ENCODE peak calls at places on chromosomes 6 and 20, in seven cellular contexts. P is body of pancreas, R is cardiac muscle cell, U is IMR-90, D is right lobe of liver, Q is psoas muscle, N is K562. B is an unnamed sample.

GRCh38 chr6:113680351-113680750 is 176.8 kb upstream of the MARCKS start:
- DNase-seq in P (no peak), Q (no peak), U (no peak), N (no peak), D (no peak), R (no peak), B (no peak)

GRCh38 chr6:132320007-132320406 is 81.3 kb downstream of the MOXD1 start:
- DNase-seq in N (no peak), U (peak; percentile 83), P (no peak), R (peak; percentile 45), Q (no peak), D (no peak), B (no peak)

GRCh38 chr20:1102016-1102415 is 16.4 kb upstream of the PSMF1 start:
- DNase-seq in D (no peak), N (no peak), P (no peak), U (no peak), R (no peak), Q (no peak), B (no peak)

GRCh38 chr6:75855047-75855446 is 106.0 kb downstream of the MYO6 start:
- DNase-seq in N (peak; percentile 21), U (peak; percentile 77), P (peak; percentile 66), Q (no peak), D (no peak), R (peak; percentile 85), B (no peak)

GRCh38 chr6:48109902-48110301 is 1.1 kb downstream of the PTCHD4 start:
- DNase-seq in R (no peak), P (no peak), N (no peak), D (no peak), U (no peak), Q (no peak), B (no peak)

GRCh38 chr6:21740719-21741118 is 147.2 kb downstream of the SOX4 start:
- DNase-seq in N (no peak), Q (no peak), U (peak; percentile 85), P (no peak), R (peak; percentile 46), D (no peak), B (no peak)

GRCh38 chr20:2692036-2692885 is at the start of gene EBF4:
- DNase-seq in N (peak; percentile 93), Q (no peak), D (peak; percentile 55), P (peak; percentile 44), U (no peak), R (peak; percentile 50), B (peak; percentile 68)

GRCh38 chr6:112579601-112580000 is 232.5 kb downstream of the RFPL4B start:
- DNase-seq in R (no peak), Q (no peak), N (no peak), D (no peak), U (peak; percentile 61), P (no peak), B (no peak)

GRCh38 chr6:15434263-15434662 is 188.4 kb downstream of the JARID2 start:
- DNase-seq in N (no peak), P (no peak), D (no peak), U (no peak), Q (no peak), R (no peak), B (no peak)

GRCh38 chr6:69294407-69294806 is 502.4 kb downstream of the LMBRD1 start:
- DNase-seq in D (no peak), U (no peak), R (no peak), Q (no peak), N (no peak), P (no peak), B (no peak)

GRCh38 chr6:97049254-97050004 is 124.9 kb downstream of the KLHL32 start:
- DNase-seq in Q (no peak), P (no peak), N (no peak), D (no peak), R (peak; percentile 2), U (no peak), B (no peak)

GRCh38 chr6:53930330-53930729 is 135.5 kb downstream of the LRRC1 start:
- DNase-seq in N (no peak), D (no peak), Q (no peak), P (no peak), U (no peak), R (no peak), B (no peak)

GRCh38 chr6:96301781-96302180 is 219.8 kb upstream of the UFL1 start:
- DNase-seq in D (no peak), U (no peak), R (no peak), Q (no peak), N (no peak), P (no peak), B (no peak)

GRCh38 chr20:34180460-34181108 is 60.6 kb upstream of the ASIP start:
- DNase-seq in D (no peak), P (peak; percentile 19), N (no peak), U (no peak), Q (no peak), R (no peak), B (no peak)

GRCh38 chr20:42350521-42350920 is 732.3 kb upstream of the CHD6 start:
- DNase-seq in P (no peak), D (no peak), U (no peak), N (no peak), Q (no peak), R (no peak), B (no peak)

GRCh38 chr20:40606660-40607059 is 82.4 kb downstream of the MAFB start:
- DNase-seq in P (no peak), D (no peak), R (peak; percentile 1), Q (no peak), N (no peak), U (no peak), B (no peak)

GRCh38 chr6:166041277-166041676 is 126.4 kb downstream of the TBXT start:
- DNase-seq in U (no peak), Q (no peak), P (no peak), R (no peak), N (no peak), D (no peak), B (no peak)

GRCh38 chr20:61951695-61952533 is 113.8 kb downstream of the TAF4 start:
- DNase-seq in Q (no peak), N (peak; percentile 58), P (no peak), D (no peak), U (peak; percentile 28), R (peak; percentile 12), B (peak; percentile 67)

GRCh38 chr6:127119361-127120108 is 1.1 kb downstream of the RSPO3 start:
- DNase-seq in N (no peak), P (no peak), U (no peak), Q (peak; percentile 55), D (peak; percentile 21), R (no peak), B (no peak)

GRCh38 chr20:23019403-23019802 is 15.7 kb upstream of the SSTR4 start:
- DNase-seq in U (no peak), P (no peak), N (no peak), R (no peak), Q (no peak), D (no peak), B (no peak)
- TF ChIP-seq CTCF in U (no peak), P (no peak), N (no peak), R (no peak), Q (no peak), D (no peak), B (no peak)

GRCh38 chr6:108074359-108075144 is at the start of gene OSTM1:
- DNase-seq in Q (peak; percentile 96), U (peak; percentile 82), N (peak; percentile 98), D (peak; percentile 93), P (peak; percentile 94), R (peak; percentile 93), B (peak; percentile 91)
- H3K27ac ChIP-seq in Q (peak within 1 kb of the TSS; percentile 91), U (peak within 1 kb of the TSS; percentile 58), N (peak within 1 kb of the TSS; percentile 82), D (peak within 1 kb of the TSS; percentile 83), P (peak within 1 kb of the TSS; percentile 80), R (peak within 1 kb of the TSS; percentile 81), B (peak within 1 kb of the TSS; percentile 75)

GRCh38 chr6:52571099-52571755 is 5.6 kb downstream of the TRAM2 start:
- DNase-seq in P (no peak), N (no peak), Q (no peak), R (no peak), U (no peak), D (no peak), B (no peak)

GRCh38 chr6:52574709-52575489 is 2.0 kb downstream of the TRAM2 start:
- DNase-seq in D (no peak), U (no peak), R (no peak), N (peak; percentile 56), Q (no peak), P (no peak), B (no peak)

GRCh38 chr6:52575490-52575868 is 1.4 kb downstream of the TRAM2 start:
- DNase-seq in N (no peak), Q (no peak), U (no peak), R (no peak), P (no peak), D (no peak), B (no peak)

GRCh38 chr6:52572536-52572935 is 4.3 kb downstream of the TRAM2 start:
- DNase-seq in Q (no peak), N (no peak), U (no peak), R (no peak), P (no peak), D (no peak), B (no peak)

DNA sequence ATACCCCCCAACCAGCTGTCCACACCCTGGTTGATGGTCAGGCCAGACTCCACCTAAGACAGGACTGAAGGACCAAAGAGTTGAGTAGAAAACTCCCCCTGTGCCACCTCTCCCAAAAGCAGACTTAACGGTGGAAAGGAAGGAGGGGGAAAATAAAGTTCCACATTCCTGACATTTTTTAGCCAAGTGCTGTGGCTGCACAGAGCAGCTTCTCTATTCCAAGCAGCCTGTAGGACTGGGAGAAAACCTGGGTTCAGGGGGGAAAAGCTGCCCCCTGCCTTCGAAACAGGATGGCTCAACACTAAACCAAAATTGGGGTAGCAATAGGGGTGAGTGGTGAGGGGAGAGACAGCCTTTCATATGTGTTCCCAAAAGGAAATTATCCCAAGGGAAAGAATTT is 3.6 kb downstream of the TRAM2 start:
- DNase-seq in Q (no peak), D (no peak), R (peak; percentile 57), U (no peak), N (no peak), P (no peak), B (no peak)
- TF ChIP-seq CTCF in Q (no peak), D (no peak), R (peak; percentile 14), U (peak; percentile 14), N (no peak), P (no peak), B (no peak)

GRCh38 chr20:48750941-48751620 is 76.7 kb downstream of the PREX1 start:
- DNase-seq in D (peak; percentile 68), Q (peak; percentile 63), U (no peak), R (peak; percentile 69), P (no peak), N (no peak), B (no peak)

GRCh38 chr20:48748556-48748955 is 79.2 kb downstream of the PREX1 start:
- DNase-seq in D (no peak), Q (no peak), U (no peak), N (no peak), P (no peak), R (no peak), B (no peak)

GRCh38 chr20:48747840-48748416 is 79.9 kb downstream of the PREX1 start:
- DNase-seq in N (no peak), R (no peak), D (no peak), U (no peak), Q (no peak), P (no peak), B (no peak)

GRCh38 chr20:48750376-48750775 is 77.4 kb downstream of the PREX1 start:
- DNase-seq in U (no peak), D (no peak), Q (no peak), N (no peak), R (no peak), P (no peak), B (no peak)

DNA sequence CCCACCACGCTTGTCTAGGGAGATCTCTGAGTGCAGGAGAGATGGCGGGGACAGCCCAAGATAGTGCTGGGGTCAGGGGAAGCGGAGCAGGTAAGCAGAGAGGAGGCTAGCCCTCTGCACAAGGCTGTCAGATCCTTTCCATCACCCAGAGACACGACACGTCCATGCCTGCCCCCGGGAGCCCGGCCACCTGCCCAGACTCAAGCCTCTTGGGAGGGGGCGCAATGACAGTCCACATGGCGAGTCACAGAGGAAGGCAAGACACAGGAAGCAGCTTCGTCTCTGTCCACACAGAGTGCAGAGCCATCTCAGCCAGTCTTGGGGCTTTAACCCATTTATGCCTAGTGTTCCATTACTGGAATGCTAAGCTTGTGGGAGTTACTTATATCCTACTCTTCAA is 78.4 kb downstream of the PREX1 start:
- DNase-seq in Q (no peak), U (no peak), D (no peak), R (no peak), P (no peak), N (no peak), B (no peak)
- H3K27ac ChIP-seq in Q (no peak overlapping the region), U (no peak overlapping the region), D (no peak overlapping the region), R (no peak overlapping the region), P (no peak overlapping the region), N (no peak overlapping the region), B (no peak overlapping the region)